ENCODE peak calls at places on chromosomes 1 and 21, in nine cellular contexts. N, J, B, V, M, F, Q, D and E are unnamed samples. For H3K9me3, the result is how much of the 10 kb centered on the place peaks cover.

GRCh38 chr1:65114312-65114711 is 33.7 kb upstream of the AK4 start:
- DNase-seq in N (no peak), J (peak), B (no peak), V (no peak), M (no peak), F (no peak), Q (no peak), D (peak), E (no peak)

GRCh38 chr1:198265073-198265661 is 108.4 kb downstream of the NEK7 start:
- DNase-seq in N (no peak), J (no peak), B (peak), V (no peak), M (no peak), F (no peak), Q (no peak), D (no peak), E (no peak)

GRCh38 chr1:4971666-4972065 is 317.3 kb downstream of the AJAP1 start:
- DNase-seq in N (no peak), J (no peak), B (no peak), V (no peak), M (no peak), F (no peak), Q (no peak), D (no peak), E (no peak)

GRCh38 chr1:197424467-197424866 is 156.4 kb downstream of the CRB1 start:
- DNase-seq in N (no peak), J (no peak), B (no peak), V (no peak), M (no peak), F (no peak), Q (no peak), D (no peak), E (no peak)

GRCh38 chr1:199007423-199007822 is 368.6 kb downstream of the PTPRC start:
- DNase-seq in N (no peak), J (no peak), B (no peak), V (no peak), M (no peak), F (no peak), Q (no peak), D (no peak), E (no peak)

GRCh38 chr1:4087530-4088420 is 187.7 kb upstream of the C1orf174 start:
- DNase-seq in N (no peak), J (no peak), B (no peak), V (peak), M (no peak), F (no peak), Q (no peak), D (peak), E (no peak)

GRCh38 chr1:185412385-185413074 is 95.5 kb upstream of the IVNS1ABP start:
- DNase-seq in N (no peak), J (no peak), B (no peak), V (peak), M (no peak), F (no peak), Q (no peak), D (no peak), E (no peak)

GRCh38 chr1:11059166-11059989 is 440 bp downstream of the SRM start:
- DNase-seq in N (no peak), J (no peak), B (no peak), V (no peak), M (no peak), F (no peak), Q (no peak), D (no peak), E (no peak)

GRCh38 chr1:240500681-240501080 is 111.3 kb downstream of the GREM2 start:
- DNase-seq in N (no peak), J (no peak), B (no peak), V (no peak), M (no peak), F (no peak), Q (no peak), D (no peak), E (no peak)

GRCh38 chr1:78472851-78473496 is 17.8 kb upstream of the PTGFR start:
- DNase-seq in N (no peak), J (no peak), B (no peak), V (no peak), M (no peak), F (no peak), Q (no peak), D (no peak), E (no peak)

GRCh38 chr1:177505905-177506590 is 335.3 kb downstream of the BRINP2 start:
- DNase-seq in N (no peak), J (no peak), B (no peak), V (no peak), M (no peak), F (no peak), Q (no peak), D (no peak), E (no peak)

GRCh38 chr1:231679109-231679508 is 52.5 kb downstream of the DISC1 start:
- DNase-seq in N (no peak), J (no peak), B (no peak), V (no peak), M (no peak), F (no peak), Q (no peak), D (no peak), E (no peak)

GRCh38 chr1:6222644-6223043 is 13.1 kb downstream of the ICMT start:
- DNase-seq in N (no peak), J (peak), B (peak), V (no peak), M (no peak), F (no peak), Q (no peak), D (no peak), E (no peak)

GRCh38 chr1:52348704-52349301 is 17.2 kb downstream of the CC2D1B start:
- DNase-seq in N (no peak), J (no peak), B (peak), V (no peak), M (no peak), F (no peak), Q (peak), D (no peak), E (no peak)

GRCh38 chr1:229022595-229023350 is 248.1 kb upstream of the RAB4A start:
- DNase-seq in N (no peak), J (no peak), B (no peak), V (no peak), M (no peak), F (peak), Q (no peak), D (no peak), E (peak)

GRCh38 chr1:175591083-175591743 is 152.2 kb downstream of the TNR start:
- DNase-seq in N (no peak), J (no peak), B (no peak), V (no peak), M (no peak), F (no peak), Q (no peak), D (no peak), E (no peak)

GRCh38 chr1:116697892-116698595 is 30.5 kb upstream of the IGSF3 start:
- DNase-seq in N (no peak), J (no peak), B (no peak), V (no peak), M (no peak), F (peak), Q (no peak), D (no peak), E (no peak)

DNA sequence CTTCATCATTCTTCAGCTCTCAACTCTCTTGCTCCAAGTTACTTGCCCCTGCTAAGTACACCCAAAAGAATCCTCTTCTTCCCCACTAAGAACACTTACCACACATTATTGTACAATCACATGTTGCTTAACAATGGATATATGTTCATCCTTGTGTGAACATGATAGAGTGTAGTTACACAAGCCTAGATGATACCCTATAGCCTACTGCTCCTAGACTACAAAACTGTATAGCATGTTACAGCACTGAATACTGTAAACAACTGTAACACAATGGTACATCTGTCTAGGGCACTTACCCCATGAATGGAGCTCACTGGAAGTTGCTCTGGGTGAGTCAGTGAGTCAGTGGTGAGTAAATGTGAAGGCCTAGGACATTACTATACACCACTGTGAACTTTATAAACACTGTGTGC is 77.4 kb downstream of the RERE start:
- DNase-seq in N (no peak), J (no peak), B (peak), V (no peak), M (no peak), F (no peak), Q (no peak), D (no peak), E (no peak)
- H3K9me3 ChIP-seq in N (under half), J (under half), B (under half), V (under half), M (under half), F (under half), Q (under half), D (under half), E (under half)

GRCh38 chr1:16387201-16388185 is 20.5 kb downstream of the SZRD1 start:
- DNase-seq in N (no peak), J (no peak), B (peak), V (no peak), M (no peak), F (no peak), Q (no peak), D (no peak), E (no peak)
- H3K4me3 ChIP-seq in N (peak), J (peak), B (peak), V (peak), M (peak), F (peak), Q (no peak), D (peak), E (peak)

GRCh38 chr1:154430903-154431302 is 25.8 kb downstream of the IL6R start:
- DNase-seq in N (no peak), J (no peak), B (no peak), V (no peak), M (no peak), F (no peak), Q (no peak), D (no peak), E (no peak)
- TF ChIP-seq POLR2A in N (no peak), J (no peak), B (no peak), V (no peak), M (no peak), F (no peak), Q (no peak), D (no peak), E (no peak)

GRCh38 chr1:239293350-239294111 is 92.8 kb upstream of the CHRM3 start:
- DNase-seq in N (no peak), J (peak), B (no peak), V (no peak), M (no peak), F (no peak), Q (no peak), D (no peak), E (no peak)

GRCh38 chr1:239302716-239303115 is 83.7 kb upstream of the CHRM3 start:
- DNase-seq in N (no peak), J (no peak), B (no peak), V (no peak), M (no peak), F (no peak), Q (no peak), D (no peak), E (no peak)

GRCh38 chr1:239303289-239303688 is 83.1 kb upstream of the CHRM3 start:
- DNase-seq in N (no peak), J (no peak), B (no peak), V (no peak), M (no peak), F (no peak), Q (no peak), D (no peak), E (no peak)

GRCh38 chr1:239297910-239298309 is 88.5 kb upstream of the CHRM3 start:
- DNase-seq in N (no peak), J (no peak), B (no peak), V (no peak), M (no peak), F (no peak), Q (no peak), D (no peak), E (no peak)
- H3K9me3 ChIP-seq in N (under half), J (under half), B (under half), V (under half), M (under half), F (under half), Q (under half), D (under half), E (under half)

GRCh38 chr1:115677570-115677969 is 35.8 kb downstream of the VANGL1 start:
- DNase-seq in N (no peak), J (no peak), B (no peak), V (no peak), M (no peak), F (no peak), Q (no peak), D (no peak), E (no peak)

GRCh38 chr1:115678141-115678540 is 36.4 kb downstream of the VANGL1 start:
- DNase-seq in N (no peak), J (no peak), B (no peak), V (no peak), M (no peak), F (no peak), Q (no peak), D (no peak), E (no peak)

GRCh38 chr1:115680730-115681111 is 39.0 kb downstream of the VANGL1 start:
- DNase-seq in N (no peak), J (no peak), B (no peak), V (no peak), M (no peak), F (no peak), Q (no peak), D (no peak), E (no peak)

GRCh38 chr1:115677172-115677542 is 35.4 kb downstream of the VANGL1 start:
- DNase-seq in N (no peak), J (no peak), B (no peak), V (no peak), M (no peak), F (no peak), Q (no peak), D (no peak), E (no peak)

GRCh38 chr1:115679141-115679611 is 37.4 kb downstream of the VANGL1 start:
- DNase-seq in N (no peak), J (peak), B (peak), V (no peak), M (no peak), F (no peak), Q (no peak), D (peak), E (no peak)
- H3K4me3 ChIP-seq in N (no peak), J (no peak), B (no peak), V (no peak), M (no peak), F (no peak), Q (no peak), D (no peak), E (no peak)

DNA sequence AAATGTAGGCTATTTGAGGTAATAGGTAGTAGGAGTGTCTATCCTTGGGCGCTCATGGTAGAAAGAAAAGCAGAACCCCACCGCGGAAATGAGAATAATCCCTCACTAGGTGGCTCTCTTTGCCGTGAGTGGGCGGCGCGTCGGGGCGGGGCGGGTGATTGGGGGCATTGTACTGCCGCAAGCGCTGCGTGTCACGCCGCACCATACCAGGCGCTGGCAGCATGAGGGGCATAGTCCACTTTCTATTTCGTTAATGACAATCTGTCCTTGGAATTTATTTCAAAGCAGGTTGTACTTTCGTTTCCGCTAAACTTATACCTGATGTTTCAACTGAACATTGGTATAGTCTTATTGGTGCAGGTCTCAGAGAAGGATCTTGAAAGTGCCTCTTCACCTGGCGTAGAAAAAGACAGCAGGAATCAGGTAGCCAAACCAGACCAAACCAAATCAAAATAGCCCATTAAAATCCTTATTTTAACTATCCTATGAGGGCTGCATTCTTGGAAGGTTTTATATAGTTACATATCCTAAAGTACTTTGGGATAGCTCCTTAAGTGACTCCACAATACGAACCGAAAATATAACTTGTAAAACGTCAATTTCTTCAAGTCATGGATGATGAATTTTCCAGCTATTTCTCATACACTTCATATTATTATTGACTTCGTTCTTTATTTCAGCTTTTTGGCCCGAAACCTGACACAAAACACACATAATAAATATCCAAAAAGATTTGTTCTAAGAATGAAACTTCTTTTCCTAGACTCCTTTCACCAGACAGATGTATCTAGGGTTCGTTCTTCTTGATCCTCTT is 1.9 kb upstream of the SMG7 start:
- DNase-seq in N (peak), J (peak), B (peak), V (peak), M (peak), F (peak), Q (peak), D (peak), E (no peak)
- TF ChIP-seq POLR2A in N (no peak), J (peak), B (no peak), V (no peak), M (no peak), F (no peak), Q (peak), D (peak), E (no peak)

DNA sequence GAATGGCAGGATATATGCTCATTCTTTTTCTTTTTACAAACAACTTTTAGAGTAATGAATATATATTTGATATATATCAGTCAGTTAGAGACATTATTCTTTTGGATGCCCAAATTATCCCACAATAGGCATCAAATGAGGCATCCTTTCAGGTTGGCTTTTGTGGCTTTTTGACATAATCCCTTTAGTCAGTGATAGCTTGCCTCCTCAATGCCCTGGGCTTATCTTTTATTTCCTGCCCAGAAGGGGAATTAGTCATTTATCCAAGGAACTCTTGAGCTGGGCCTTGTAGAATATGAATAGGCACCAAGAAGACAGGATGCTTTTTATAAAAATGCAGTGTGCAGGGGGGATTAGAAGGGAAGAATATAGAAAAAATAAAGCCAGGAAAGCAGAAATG is 22.2 kb downstream of the EPHX4 start:
- DNase-seq in N (no peak), J (no peak), B (no peak), V (no peak), M (no peak), F (no peak), Q (no peak), D (no peak), E (no peak)
- H3K9me3 ChIP-seq in N (under half), J (under half), B (under half), V (under half), M (under half), F (under half), Q (under half), D (under half), E (under half)

GRCh38 chr1:230278871-230279582 is 147.1 kb downstream of the PGBD5 start:
- DNase-seq in N (no peak), J (no peak), B (no peak), V (peak), M (no peak), F (no peak), Q (no peak), D (peak), E (no peak)
- H3K4me3 ChIP-seq in N (no peak), J (no peak), B (no peak), V (no peak), M (no peak), F (no peak), Q (no peak), D (no peak), E (no peak)

GRCh38 chr21:41616063-41616591 is 108.2 kb upstream of the TMPRSS2 start:
- DNase-seq in N (no peak), J (no peak), B (peak), V (no peak), M (no peak), F (no peak), Q (no peak), D (peak), E (no peak)
- TF ChIP-seq POLR2A in N (no peak), J (no peak), B (peak), V (no peak), M (no peak), F (no peak), Q (no peak), D (no peak), E (no peak)

DNA sequence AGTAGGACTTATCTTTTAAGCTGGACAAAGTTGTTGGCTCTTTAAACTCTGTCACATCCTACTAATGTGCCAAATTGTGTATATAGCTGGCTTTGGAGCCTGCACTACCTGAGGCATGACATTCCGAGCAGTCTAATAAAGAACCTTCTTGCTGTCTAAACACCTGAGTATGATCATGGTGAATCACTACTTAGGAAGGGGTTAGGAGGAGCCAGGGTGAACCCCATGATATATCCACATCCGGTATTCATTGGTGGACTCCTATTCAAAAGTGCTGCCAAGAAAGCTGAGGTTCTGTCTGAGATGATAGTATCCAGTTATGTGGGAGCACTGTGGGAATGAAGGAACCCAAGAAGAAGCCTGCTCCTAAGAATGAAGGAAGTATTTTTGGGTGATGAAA is 27.1 kb downstream of the CRNN start:
- DNase-seq in N (no peak), J (no peak), B (no peak), V (no peak), M (no peak), F (no peak), Q (no peak), D (no peak), E (no peak)
- H3K9me3 ChIP-seq in N (under half), J (under half), B (under half), V (under half), M (under half), F (under half), Q (under half), D (under half), E (under half)